ENCODE peak calls at places on chromosomes 5 and 9, in eight cellular contexts. N is heart left ventricle; G is ovary; D is mesendoderm; W is CD8-positive, alpha-beta memory T cell; K is aorta; I is hepatocyte; X is heart right ventricle. S is an unnamed sample. For H3K4me1, the result is how much of the 10 kb centered on the place peaks cover.

GRCh38 chr5:157857821-157858526 is 971 bp downstream of the CLINT1 start:
- DNase-seq in N (no peak), G (no peak), D (no peak), W (no peak), K (no peak), I (no peak), X (no peak), S (no peak)

GRCh38 chr5:151123897-151124751 is 33.5 kb downstream of the ANXA6 start:
- DNase-seq in N (peak), G (peak), D (no peak), W (no peak), K (peak), I (no peak), X (peak), S (no peak)

GRCh38 chr5:16909464-16909863 is 26.6 kb downstream of the MYO10 start:
- DNase-seq in N (no peak), G (no peak), D (no peak), W (no peak), K (no peak), I (no peak), X (no peak), S (no peak)

GRCh38 chr5:132293066-132293991 is 865 bp upstream of the SLC22A4 start:
- DNase-seq in N (peak), G (peak), D (peak), W (peak), K (peak), I (peak), X (peak), S (no peak)

GRCh38 chr9:82721596-82721995 is 341.3 kb downstream of the RASEF start:
- DNase-seq in N (no peak), G (no peak), D (peak), W (no peak), K (no peak), I (no peak), X (no peak), S (no peak)

GRCh38 chr5:179486596-179487051 is 63.7 kb upstream of the RUFY1 start:
- DNase-seq in N (no peak), G (no peak), D (no peak), W (no peak), K (no peak), I (peak), X (no peak), S (no peak)

GRCh38 chr5:32776203-32776602 is 65.1 kb downstream of the NPR3 start:
- DNase-seq in N (no peak), G (no peak), D (no peak), W (no peak), K (no peak), I (no peak), X (no peak), S (no peak)

GRCh38 chr5:9358961-9359686 is 186.8 kb downstream of the SEMA5A start:
- DNase-seq in N (no peak), G (no peak), D (peak), W (no peak), K (no peak), I (no peak), X (no peak), S (no peak)

GRCh38 chr9:88236531-88237453 is 98.5 kb upstream of the SPATA31C2 start:
- DNase-seq in N (peak), G (peak), D (no peak), W (no peak), K (no peak), I (no peak), X (peak), S (no peak)

GRCh38 chr5:163916376-163916775 is 411.0 kb downstream of the MAT2B start:
- DNase-seq in N (no peak), G (no peak), D (no peak), W (no peak), K (no peak), I (no peak), X (no peak), S (no peak)

GRCh38 chr9:19451240-19452087 is 42.7 kb downstream of the ACER2 start:
- DNase-seq in N (no peak), G (no peak), D (no peak), W (no peak), K (no peak), I (no peak), X (no peak), S (no peak)

GRCh38 chr9:2655411-2655901 is 33.9 kb downstream of the VLDLR start:
- DNase-seq in N (no peak), G (no peak), D (no peak), W (peak), K (no peak), I (no peak), X (no peak), S (no peak)

GRCh38 chr5:81140461-81140860 is 92.7 kb upstream of the CKMT2 start:
- DNase-seq in N (no peak), G (no peak), D (no peak), W (no peak), K (no peak), I (peak), X (no peak), S (no peak)

GRCh38 chr9:93606187-93606586 is 29.8 kb downstream of the PHF2 start:
- DNase-seq in N (no peak), G (no peak), D (no peak), W (no peak), K (no peak), I (no peak), X (no peak), S (no peak)

GRCh38 chr9:77588319-77588937 is 59.7 kb downstream of the GNA14 start:
- DNase-seq in N (no peak), G (no peak), D (peak), W (no peak), K (no peak), I (peak), X (no peak), S (no peak)

GRCh38 chr5:169521366-169521983 is 62.1 kb upstream of the SPDL1 start:
- DNase-seq in N (peak), G (peak), D (no peak), W (no peak), K (no peak), I (no peak), X (peak), S (no peak)

GRCh38 chr9:129898205-129898604 is 62.9 kb downstream of the USP20 start:
- DNase-seq in N (peak), G (no peak), D (peak), W (no peak), K (peak), I (no peak), X (no peak), S (no peak)

GRCh38 chr5:1410156-1411014 is 34.9 kb downstream of the SLC6A3 start:
- DNase-seq in N (no peak), G (peak), D (no peak), W (no peak), K (peak), I (no peak), X (no peak), S (no peak)

GRCh38 chr9:107007981-107008380 is 145.0 kb downstream of the ZNF462 start:
- DNase-seq in N (no peak), G (no peak), D (no peak), W (no peak), K (no peak), I (no peak), X (no peak), S (no peak)

GRCh38 chr9:132789706-132790105 is 88.4 kb downstream of the AK8 start:
- DNase-seq in N (no peak), G (no peak), D (no peak), W (no peak), K (no peak), I (no peak), X (no peak), S (no peak)

GRCh38 chr9:125238915-125239446 is 2.2 kb downstream of the HSPA5 start:
- DNase-seq in N (no peak), G (no peak), D (no peak), W (no peak), K (no peak), I (no peak), X (no peak), S (no peak)

GRCh38 chr5:114857951-114858401 is 311.7 kb downstream of the TRIM36 start:
- DNase-seq in N (no peak), G (no peak), D (no peak), W (no peak), K (no peak), I (no peak), X (no peak), S (no peak)

GRCh38 chr9:72557549-72557948 is 36.1 kb downstream of the TMC1 start:
- DNase-seq in N (no peak), G (peak), D (peak), W (no peak), K (no peak), I (peak), X (no peak), S (no peak)

GRCh38 chr9:75739884-75740611 is 150.4 kb upstream of the PCSK5 start:
- DNase-seq in N (no peak), G (no peak), D (no peak), W (no peak), K (no peak), I (no peak), X (no peak), S (no peak)

GRCh38 chr5:44638286-44638869 is 170.4 kb upstream of the MRPS30 start:
- DNase-seq in N (no peak), G (no peak), D (peak), W (no peak), K (no peak), I (no peak), X (no peak), S (no peak)

GRCh38 chr9:5853005-5853404 is 20.1 kb upstream of the ERMP1 start:
- DNase-seq in N (no peak), G (no peak), D (no peak), W (no peak), K (no peak), I (no peak), X (no peak), S (no peak)

GRCh38 chr9:93380410-93381060 is 71.0 kb upstream of the FAM120A start:
- DNase-seq in N (no peak), G (no peak), D (peak), W (no peak), K (no peak), I (no peak), X (no peak), S (no peak)

GRCh38 chr5:98604301-98604700 is 169.2 kb upstream of the RGMB start:
- DNase-seq in N (no peak), G (no peak), D (no peak), W (no peak), K (no peak), I (no peak), X (no peak), S (no peak)

GRCh38 chr5:87394407-87394806 is 18.3 kb downstream of the CCNH start:
- DNase-seq in N (no peak), G (no peak), D (no peak), W (no peak), K (no peak), I (no peak), X (no peak), S (no peak)

GRCh38 chr9:77679696-77680359 is 31.7 kb upstream of the GNA14 start:
- DNase-seq in N (no peak), G (no peak), D (no peak), W (no peak), K (no peak), I (no peak), X (no peak), S (no peak)

GRCh38 chr5:138654281-138654867 is 79.2 kb upstream of the HSPA9 start:
- DNase-seq in N (no peak), G (no peak), D (peak), W (peak), K (no peak), I (no peak), X (no peak), S (no peak)

GRCh38 chr5:40416098-40416497 is 263.6 kb upstream of the PTGER4 start:
- DNase-seq in N (no peak), G (no peak), D (no peak), W (no peak), K (no peak), I (no peak), X (no peak), S (no peak)

GRCh38 chr5:143244000-143244736 is 159.3 kb downstream of the NR3C1 start:
- DNase-seq in N (peak), G (no peak), D (peak), W (no peak), K (peak), I (peak), X (no peak), S (no peak)

GRCh38 chr9:109699019-109699418 is 81.0 kb upstream of the PALM2AKAP2 start:
- DNase-seq in N (no peak), G (no peak), D (no peak), W (no peak), K (no peak), I (no peak), X (no peak), S (no peak)

GRCh38 chr5:43802651-43803050 is 199.7 kb downstream of the NNT start:
- DNase-seq in N (no peak), G (no peak), D (no peak), W (no peak), K (no peak), I (no peak), X (no peak), S (no peak)

GRCh38 chr5:29214821-29215220 is 1978.7 kb upstream of the CDH6 start:
- DNase-seq in N (no peak), G (no peak), D (no peak), W (no peak), K (no peak), I (no peak), X (no peak), S (no peak)

GRCh38 chr9:2810424-2811075 is 33.3 kb downstream of the PUM3 start:
- DNase-seq in N (no peak), G (no peak), D (peak), W (no peak), K (no peak), I (no peak), X (no peak), S (no peak)

GRCh38 chr9:136587944-136588662 is 42.3 kb upstream of the NOTCH1 start:
- DNase-seq in N (peak), G (no peak), D (peak), W (no peak), K (no peak), I (no peak), X (peak), S (peak)

GRCh38 chr5:134840811-134841210 is 5.0 kb upstream of the C5orf24 start:
- DNase-seq in N (no peak), G (no peak), D (peak), W (no peak), K (no peak), I (no peak), X (no peak), S (no peak)

GRCh38 chr5:149829954-149830353 is 99.8 kb downstream of the PPARGC1B start:
- DNase-seq in N (no peak), G (no peak), D (peak), W (no peak), K (no peak), I (no peak), X (no peak), S (no peak)

DNA sequence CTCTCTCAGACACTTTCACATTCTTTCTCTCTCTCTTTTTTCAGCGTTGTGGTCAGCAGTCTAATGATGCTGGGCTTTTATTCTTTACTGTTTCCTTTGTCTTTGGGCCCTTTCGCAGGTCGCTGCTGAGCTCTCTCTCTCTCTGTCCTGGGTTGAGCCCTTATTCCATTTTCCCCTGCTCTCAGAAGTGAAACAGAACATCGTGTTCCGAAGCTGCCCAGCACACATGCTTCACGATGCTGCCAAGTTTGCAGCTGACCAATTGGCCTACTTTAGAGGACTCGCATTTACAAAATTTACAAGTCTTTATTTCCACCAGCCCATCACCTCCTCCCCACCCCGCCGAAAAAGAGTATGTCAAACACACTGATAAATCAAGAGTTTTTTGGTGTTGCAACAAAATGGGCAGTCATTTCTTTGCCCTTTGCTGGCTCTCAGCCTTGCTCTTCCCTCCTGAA is 44.4 kb upstream of the PIK3R1 start:
- DNase-seq in N (peak), G (peak), D (no peak), W (no peak), K (peak), I (peak), X (peak), S (no peak)
- H3K4me3 ChIP-seq in N (peak), G (no peak), D (no peak), W (no peak), K (no peak), I (no peak), X (no peak), S (no peak)

DNA sequence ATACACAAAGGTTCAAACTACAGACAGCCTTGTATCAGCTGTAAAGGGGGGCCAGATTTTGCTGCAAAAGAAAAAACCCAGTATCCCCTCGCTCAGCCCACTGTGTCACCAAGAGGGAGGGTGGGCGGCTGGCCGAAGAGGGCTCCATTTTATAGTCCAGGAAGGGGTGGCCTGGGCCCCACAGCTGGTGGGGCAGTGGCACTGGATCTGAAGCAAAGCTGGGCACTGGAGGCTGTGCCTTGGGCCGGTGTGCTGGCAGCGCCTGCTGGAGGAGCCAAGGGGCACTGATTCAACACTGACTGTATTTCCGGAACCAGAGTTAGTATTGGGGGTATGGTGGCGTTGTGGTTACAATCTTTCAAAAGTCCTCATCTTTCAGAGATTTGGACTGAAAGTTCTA is 9.1 kb downstream of the BRD3 start:
- DNase-seq in N (peak), G (no peak), D (no peak), W (no peak), K (no peak), I (no peak), X (no peak), S (no peak)
- H3K4me1 ChIP-seq in N (half or more), G (under half), D (under half), W (under half), K (under half), I (half or more), X (half or more), S (under half)

GRCh38 chr9:16704489-16705111 is 165.9 kb downstream of the BNC2 start:
- DNase-seq in N (peak), G (peak), D (peak), W (no peak), K (peak), I (peak), X (peak), S (no peak)
- H3K4me3 ChIP-seq in N (peak), G (peak), D (no peak), W (no peak), K (peak), I (no peak), X (peak), S (no peak)

DNA sequence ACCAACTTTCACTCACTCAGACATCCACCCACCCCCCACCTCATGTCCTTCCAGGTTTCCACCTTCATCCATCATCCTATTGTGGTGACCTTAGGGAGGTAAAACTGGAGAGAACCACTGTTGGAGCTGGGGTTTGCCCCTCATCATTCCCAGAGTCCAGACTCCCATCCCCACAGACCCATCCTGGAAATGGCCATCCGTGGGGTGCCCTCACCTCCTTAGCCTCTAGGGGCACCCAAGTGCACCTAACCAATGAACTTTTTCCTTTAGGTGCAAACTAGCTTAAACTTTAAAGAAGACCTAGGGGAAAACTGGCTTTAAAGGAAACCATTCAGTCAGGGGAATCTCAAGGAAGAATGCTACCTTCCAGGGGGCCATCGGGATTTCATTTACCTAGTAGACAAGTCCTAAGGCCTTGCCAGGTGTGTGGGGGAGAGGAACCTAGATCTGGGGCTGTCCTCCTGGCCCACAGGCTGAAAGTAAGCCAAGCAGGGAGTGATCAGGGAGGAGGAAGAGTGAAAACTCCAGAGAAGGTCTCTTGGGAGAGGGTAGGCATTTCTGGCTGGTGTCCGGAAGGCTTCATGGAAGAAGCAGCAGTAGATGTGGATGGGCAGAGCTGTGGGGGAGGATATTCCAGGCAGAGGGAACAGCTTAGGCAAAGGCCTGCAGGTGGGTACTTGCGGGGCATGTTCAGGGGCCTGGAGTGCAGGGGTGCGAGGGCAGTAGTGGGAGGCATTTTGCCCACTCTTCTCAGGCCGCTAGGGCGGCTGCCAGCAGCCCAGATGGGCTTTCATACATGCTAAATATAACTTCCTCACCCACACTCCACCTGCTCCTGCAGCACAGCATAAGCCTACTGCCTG is 11.6 kb downstream of the RGS14 start:
- DNase-seq in N (no peak), G (no peak), D (peak), W (no peak), K (no peak), I (peak), X (no peak), S (no peak)
- H3K4me1 ChIP-seq in N (under half), G (under half), D (under half), W (half or more), K (under half), I (under half), X (half or more), S (under half)

DNA sequence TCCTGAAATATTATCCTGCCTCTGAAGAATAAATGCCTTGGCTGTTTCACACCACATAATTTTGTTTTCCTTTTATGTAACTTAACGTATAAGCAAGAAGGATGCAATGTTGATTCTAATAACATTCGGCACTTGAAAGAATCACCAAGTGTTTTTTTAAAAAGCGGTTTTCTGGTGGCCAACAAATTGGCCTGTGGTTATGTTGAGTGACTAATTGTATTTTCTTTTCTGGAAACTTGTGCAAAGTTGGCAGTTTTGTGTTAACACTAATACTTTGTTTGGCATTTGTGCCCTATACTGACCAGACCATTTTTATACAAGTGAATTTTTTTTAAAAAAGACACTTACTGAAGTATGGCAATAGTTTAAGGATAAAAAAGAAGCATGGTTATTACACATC is 452.7 kb downstream of the BNC2 start:
- DNase-seq in N (no peak), G (no peak), D (no peak), W (no peak), K (no peak), I (no peak), X (no peak), S (no peak)
- H3K4me3 ChIP-seq in N (no peak), G (no peak), D (no peak), W (no peak), K (no peak), I (no peak), X (no peak), S (no peak)

DNA sequence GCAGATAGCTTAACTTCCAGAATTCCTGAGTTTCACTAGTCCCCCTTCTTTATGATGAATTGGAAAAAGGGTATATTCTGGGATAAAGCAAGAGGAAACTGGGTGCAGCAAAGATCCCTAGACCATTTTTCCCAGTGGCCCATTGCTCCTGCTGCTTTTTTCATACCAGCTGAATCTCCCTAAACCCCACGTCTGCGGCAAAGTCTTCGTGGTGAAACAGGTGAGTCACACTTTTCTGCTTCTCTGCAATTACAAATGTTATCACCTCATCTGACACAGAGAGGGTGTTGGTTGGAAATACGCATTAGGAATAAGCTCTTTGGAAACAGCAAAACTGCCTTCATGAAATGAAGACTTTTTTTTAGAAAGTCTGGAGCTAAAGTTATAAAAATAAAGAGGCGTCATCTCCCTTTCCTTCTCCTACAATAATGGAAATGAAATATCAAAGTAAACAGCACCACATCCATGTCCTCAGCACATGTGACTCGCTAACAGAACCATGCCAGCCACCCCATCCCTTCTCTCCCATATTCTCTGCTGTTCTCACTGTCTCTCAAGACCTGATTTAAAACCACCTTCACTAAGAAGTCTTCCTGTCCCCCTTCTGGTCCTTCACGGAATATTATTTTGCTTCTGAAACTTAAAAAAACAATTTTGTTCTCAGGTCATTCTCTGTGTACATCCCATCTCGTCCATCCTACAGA is 39.5 kb upstream of the GLRX start:
- DNase-seq in N (no peak), G (no peak), D (no peak), W (no peak), K (no peak), I (peak), X (no peak), S (no peak)
- H3K4me1 ChIP-seq in N (under half), G (under half), D (under half), W (under half), K (under half), I (half or more), X (half or more), S (under half)